ENCODE peak calls at places on chromosomes 1 and 21, in six cellular contexts. A is fibroblast of mammary gland; J is adrenal gland; N is GM23338; L is CD8-positive, alpha-beta T cell; F is Calu3. H is an unnamed sample.

GRCh38 chr1:156073110-156073693 is 9.1 kb downstream of the MEX3A start:
- DNase-seq in A (no peak), J (no peak), N (no peak), L (no peak), F (no peak), H (no peak)

GRCh38 chr1:91004145-91004544 is 17.7 kb downstream of the ZNF644 start:
- DNase-seq in A (no peak), J (no peak), N (no peak), L (no peak), F (no peak), H (no peak)

GRCh38 chr1:55612988-55613387 is 397.8 kb upstream of the USP24 start:
- DNase-seq in A (no peak), J (no peak), N (no peak), L (no peak), F (no peak), H (no peak)

GRCh38 chr1:3139871-3140837 is 71.2 kb downstream of the PRDM16 start:
- DNase-seq in A (no peak), J (no peak), N (no peak), L (no peak), F (no peak), H (no peak)

GRCh38 chr1:1630965-1631792 is 794 bp upstream of the MMP23B start:
- DNase-seq in A (peak; percentile 14), J (no peak), N (peak; percentile 56), L (no peak), F (no peak), H (no peak)

GRCh38 chr1:25026304-25026703 is 96.2 kb upstream of the RUNX3 start:
- DNase-seq in A (no peak), J (no peak), N (no peak), L (no peak), F (no peak), H (no peak)

GRCh38 chr1:232423591-232423990 is 206.3 kb downstream of the SIPA1L2 start:
- DNase-seq in A (peak; percentile 56), J (no peak), N (no peak), L (no peak), F (no peak), H (no peak)

GRCh38 chr1:13807213-13807612 is 107.2 kb downstream of the PRDM2 start:
- DNase-seq in A (peak; percentile 23), J (peak; percentile 48), N (peak; percentile 82), L (no peak), F (peak; percentile 22), H (no peak)

GRCh38 chr1:68141079-68141800 is 90.8 kb upstream of the DIRAS3 start:
- DNase-seq in A (no peak), J (no peak), N (peak; percentile 63), L (no peak), F (no peak), H (peak; percentile 29)

GRCh38 chr1:22039594-22040347 is 12.7 kb upstream of the CDC42 start:
- DNase-seq in A (peak; percentile 54), J (peak; percentile 59), N (peak; percentile 74), L (peak; percentile 80), F (peak; percentile 69), H (no peak)

GRCh38 chr1:116769050-116769449 is 14.8 kb downstream of the CD2 start:
- DNase-seq in A (no peak), J (no peak), N (no peak), L (no peak), F (no peak), H (no peak)

GRCh38 chr1:246184503-246184902 is 322.6 kb downstream of the SMYD3 start:
- DNase-seq in A (no peak), J (no peak), N (no peak), L (no peak), F (no peak), H (no peak)

GRCh38 chr1:162587347-162587746 is 25.8 kb downstream of the UAP1 start:
- DNase-seq in A (no peak), J (no peak), N (no peak), L (no peak), F (peak; percentile 45), H (no peak)

GRCh38 chr1:22676916-22677601 is 24.0 kb downstream of the C1QB start:
- DNase-seq in A (no peak), J (no peak), N (peak; percentile 37), L (no peak), F (no peak), H (no peak)

GRCh38 chr1:199551967-199552565 is 475.4 kb upstream of the NR5A2 start:
- DNase-seq in A (peak; percentile 63), J (peak; percentile 24), N (peak; percentile 79), L (no peak), F (peak; percentile 72), H (peak; percentile 27)

GRCh38 chr1:47656719-47657685 is 219.2 kb downstream of the FOXD2 start:
- DNase-seq in A (peak; percentile 13), J (peak; percentile 27), N (no peak), L (no peak), F (no peak), H (peak; percentile 15)

GRCh38 chr1:44860891-44861290 is 17.8 kb upstream of the PTCH2 start:
- DNase-seq in A (no peak), J (no peak), N (no peak), L (no peak), F (no peak), H (no peak)

GRCh38 chr1:201791051-201791774 is 37.7 kb upstream of the IPO9 start:
- DNase-seq in A (no peak), J (no peak), N (no peak), L (no peak), F (no peak), H (no peak)

GRCh38 chr1:201792534-201793305 is 36.2 kb upstream of the IPO9 start:
- DNase-seq in A (peak; percentile 90), J (peak; percentile 75), N (peak; percentile 95), L (peak; percentile 21), F (peak; percentile 85), H (peak; percentile 59)

GRCh38 chr1:201795066-201795465 is 33.9 kb upstream of the IPO9 start:
- DNase-seq in A (peak; percentile 44), J (no peak), N (peak; percentile 71), L (no peak), F (no peak), H (no peak)

GRCh38 chr1:201791775-201792166 is 37.2 kb upstream of the IPO9 start:
- DNase-seq in A (peak; percentile 77), J (peak; percentile 34), N (no peak), L (no peak), F (no peak), H (no peak)

GRCh38 chr1:201793306-201793925 is 35.5 kb upstream of the IPO9 start:
- DNase-seq in A (no peak), J (no peak), N (no peak), L (no peak), F (no peak), H (no peak)
- TF ChIP-seq CTCF in A (no peak), J (no peak), N (no peak), L (no peak), F (no peak), H (no peak)

GRCh38 chr21:34946385-34947121 is 102.5 kb downstream of the RUNX1 start:
- DNase-seq in A (no peak), J (no peak), N (no peak), L (no peak), F (no peak), H (no peak)
- TF ChIP-seq CTCF in A (no peak), J (no peak), N (peak; percentile 24), L (no peak), F (no peak), H (no peak)

GRCh38 chr1:85849660-85850059 is 141.4 kb upstream of the ZNHIT6 start:
- DNase-seq in A (no peak), J (no peak), N (no peak), L (no peak), F (no peak), H (no peak)

GRCh38 chr1:85846706-85847105 is 138.5 kb upstream of the ZNHIT6 start:
- DNase-seq in A (no peak), J (no peak), N (no peak), L (no peak), F (no peak), H (no peak)

GRCh38 chr1:85850238-85850637 is 142.0 kb upstream of the ZNHIT6 start:
- DNase-seq in A (peak; percentile 94), J (no peak), N (peak; percentile 6), L (no peak), F (peak; percentile 15), H (peak; percentile 68)

DNA sequence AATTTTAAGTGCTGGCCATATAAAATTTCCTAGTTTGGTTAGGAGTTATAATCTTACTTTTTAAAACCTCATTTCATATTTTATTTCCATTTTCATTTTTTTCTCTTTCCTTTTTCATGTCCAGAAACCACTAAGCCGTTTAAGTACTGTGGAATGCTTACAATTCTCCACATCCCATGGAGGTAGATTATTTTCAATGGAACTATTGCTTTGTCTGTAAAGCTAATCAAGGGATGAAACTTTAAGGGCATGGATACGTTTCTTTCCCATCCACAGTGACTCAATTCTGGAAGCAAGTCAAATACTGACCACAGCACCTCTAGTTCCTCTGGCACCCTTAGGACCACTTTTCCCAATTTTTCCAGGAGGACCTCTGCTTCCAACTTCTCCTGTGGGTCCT is 139.1 kb upstream of the ZNHIT6 start:
- DNase-seq in A (no peak), J (no peak), N (no peak), L (no peak), F (no peak), H (no peak)
- TF ChIP-seq CTCF in A (no peak), J (no peak), N (no peak), L (no peak), F (no peak), H (no peak)

GRCh38 chr1:70537788-70538187 is 126.7 kb downstream of the CTH start:
- DNase-seq in A (no peak), J (no peak), N (no peak), L (no peak), F (no peak), H (no peak)

GRCh38 chr1:70542040-70542439 is 131.0 kb downstream of the CTH start:
- DNase-seq in A (no peak), J (no peak), N (no peak), L (no peak), F (no peak), H (no peak)

DNA sequence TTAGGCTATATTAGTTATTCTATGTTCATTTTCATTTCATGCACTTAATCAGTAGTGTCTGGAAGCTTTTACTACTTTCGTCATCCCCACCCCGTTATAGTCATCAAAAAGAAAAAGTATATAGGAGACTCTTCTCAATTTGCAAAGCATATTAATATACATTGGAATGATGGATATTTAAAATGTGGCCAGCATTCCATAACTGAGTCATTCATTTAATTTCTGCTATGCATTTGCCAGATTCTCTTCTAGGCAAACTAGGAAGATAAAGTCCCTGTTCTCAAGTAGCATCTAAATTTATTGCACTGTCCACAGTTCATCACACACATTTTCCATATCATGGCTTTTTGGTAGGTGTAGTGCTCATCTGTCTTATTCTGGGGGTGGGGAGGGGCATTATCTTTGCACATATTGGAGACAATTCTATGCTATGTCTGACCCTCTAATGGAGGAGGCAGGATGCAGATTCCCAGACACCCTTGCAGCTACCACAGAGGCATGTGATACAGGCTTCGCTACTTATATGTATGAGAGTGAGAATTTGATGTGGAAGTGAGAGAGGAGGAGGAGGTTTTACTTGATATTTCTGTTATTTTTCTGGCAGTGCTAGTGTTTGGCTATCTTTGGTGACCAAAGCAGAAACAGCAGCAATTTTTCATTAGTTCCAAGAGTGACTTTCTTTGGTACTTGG is 125.8 kb downstream of the CTH start:
- DNase-seq in A (no peak), J (no peak), N (no peak), L (no peak), F (no peak), H (no peak)
- TF ChIP-seq CTCF in A (no peak), J (no peak), N (no peak), L (no peak), F (no peak), H (no peak)

H was measured in AG09319.